ENCODE peak calls at places on chromosomes 11 and 22, in eight cellular contexts. E, N, O, Q, F, X, G and V are unnamed samples.
A peak's percentile ranks its signal among the peaks of the same experiment; 100 is the strongest.

GRCh38 chr11:123451183-123451907 is 21.3 kb downstream of the GRAMD1B start:
- DNase-seq in E (no peak), N (no peak), O (no peak), Q (no peak), F (no peak), X (no peak), G (no peak), V (no peak)

GRCh38 chr22:17570851-17571631 is 7.7 kb downstream of the SLC25A18 start:
- DNase-seq in E (peak; percentile 49), N (no peak), O (no peak), Q (peak; percentile 98), F (no peak), X (no peak), G (no peak), V (no peak)

GRCh38 chr22:47035443-47035881 is 273.0 kb downstream of the TBC1D22A start:
- DNase-seq in E (no peak), N (no peak), O (no peak), Q (no peak), F (no peak), X (no peak), G (no peak), V (no peak)

GRCh38 chr11:73372371-73372993 is 3.7 kb upstream of the RELT start:
- DNase-seq in E (no peak), N (peak; percentile 52), O (peak; percentile 52), Q (no peak), F (no peak), X (no peak), G (no peak), V (no peak)

GRCh38 chr11:74559110-74559933 is 33.1 kb upstream of the POLD3 start:
- DNase-seq in E (no peak), N (no peak), O (peak; percentile 17), Q (no peak), F (no peak), X (no peak), G (no peak), V (no peak)

GRCh38 chr11:34640050-34640971 is 19.4 kb downstream of the EHF start:
- DNase-seq in E (peak; percentile 87), N (no peak), O (no peak), Q (no peak), F (no peak), X (no peak), G (no peak), V (no peak)

GRCh38 chr22:49084203-49084602 is 743.5 kb downstream of the BRD1 start:
- DNase-seq in E (no peak), N (no peak), O (no peak), Q (no peak), F (no peak), X (no peak), G (peak; percentile 87), V (no peak)

GRCh38 chr22:49968831-49969661 is 8.5 kb downstream of the PIM3 start:
- DNase-seq in E (peak; percentile 35), N (no peak), O (no peak), Q (no peak), F (no peak), X (no peak), G (no peak), V (no peak)

GRCh38 chr11:94007426-94007825 is 13.7 kb upstream of the HEPHL1 start:
- DNase-seq in E (no peak), N (no peak), O (no peak), Q (no peak), F (no peak), X (no peak), G (no peak), V (no peak)

GRCh38 chr11:48123249-48123875 is 93.2 kb upstream of the OR4B1 start:
- DNase-seq in E (no peak), N (no peak), O (no peak), Q (no peak), F (no peak), X (no peak), G (no peak), V (no peak)

GRCh38 chr11:910044-910588 is 494 bp downstream of the CHID1 start:
- DNase-seq in E (no peak), N (no peak), O (no peak), Q (no peak), F (no peak), X (no peak), G (no peak), V (no peak)

GRCh38 chr11:12680246-12680939 is 6.2 kb downstream of the TEAD1 start:
- DNase-seq in E (peak; percentile 90), N (peak; percentile 60), O (no peak), Q (peak; percentile 92), F (peak; percentile 82), X (no peak), G (no peak), V (peak; percentile 76)

GRCh38 chr22:41619979-41620645 is 731 bp downstream of the DESI1 start:
- DNase-seq in E (peak; percentile 68), N (peak; percentile 65), O (peak; percentile 7), Q (no peak), F (peak; percentile 5), X (no peak), G (peak; percentile 25), V (no peak)

GRCh38 chr22:46297151-46297819 is 615 bp downstream of the GTSE1 start:
- DNase-seq in E (peak; percentile 47), N (peak; percentile 51), O (peak; percentile 42), Q (peak; percentile 60), F (peak; percentile 3), X (no peak), G (no peak), V (no peak)

GRCh38 chr11:115226556-115226955 is 277.7 kb downstream of the CADM1 start:
- DNase-seq in E (peak; percentile 14), N (no peak), O (peak; percentile 95), Q (no peak), F (peak; percentile 85), X (no peak), G (no peak), V (peak; percentile 66)

GRCh38 chr22:50048836-50049235 is 9.3 kb downstream of the TTLL8 start:
- DNase-seq in E (no peak), N (no peak), O (no peak), Q (no peak), F (no peak), X (no peak), G (no peak), V (no peak)

GRCh38 chr11:65384301-65384889 is 1.9 kb upstream of the SLC25A45 start:
- DNase-seq in E (no peak), N (no peak), O (peak; percentile 66), Q (peak; percentile 79), F (no peak), X (no peak), G (no peak), V (no peak)

GRCh38 chr11:103552086-103552485 is 442.9 kb downstream of the DYNC2H1 start:
- DNase-seq in E (no peak), N (no peak), O (no peak), Q (no peak), F (no peak), X (no peak), G (no peak), V (no peak)

GRCh38 chr11:33945481-33946268 is 53.8 kb upstream of the LMO2 start:
- DNase-seq in E (no peak), N (no peak), O (no peak), Q (no peak), F (no peak), X (no peak), G (no peak), V (no peak)

GRCh38 chr11:129302386-129303101 is 73.1 kb upstream of the BARX2 start:
- DNase-seq in E (no peak), N (no peak), O (peak; percentile 30), Q (no peak), F (no peak), X (no peak), G (no peak), V (no peak)

GRCh38 chr22:49208003-49208402 is 619.7 kb downstream of the BRD1 start:
- DNase-seq in E (no peak), N (no peak), O (no peak), Q (no peak), F (no peak), X (no peak), G (no peak), V (no peak)

GRCh38 chr11:58006940-58007339 is 16.7 kb upstream of the OR9Q1 start:
- DNase-seq in E (no peak), N (no peak), O (peak; percentile 70), Q (peak; percentile 63), F (no peak), X (no peak), G (no peak), V (no peak)

GRCh38 chr22:21829523-21829922 is 37.9 kb downstream of the MAPK1 start:
- DNase-seq in E (no peak), N (no peak), O (no peak), Q (no peak), F (no peak), X (no peak), G (no peak), V (no peak)

GRCh38 chr22:26066534-26066933 is 102.7 kb upstream of the SEZ6L start:
- DNase-seq in E (peak; percentile 17), N (no peak), O (no peak), Q (no peak), F (peak; percentile 83), X (no peak), G (peak; percentile 38), V (peak; percentile 5)

GRCh38 chr22:24563246-24563645 is 7.4 kb downstream of the SNRPD3 start:
- DNase-seq in E (no peak), N (no peak), O (no peak), Q (no peak), F (no peak), X (no peak), G (no peak), V (no peak)

GRCh38 chr22:26837784-26838520 is 180.6 kb downstream of the MIAT start:
- DNase-seq in E (peak; percentile 59), N (no peak), O (no peak), Q (no peak), F (no peak), X (no peak), G (no peak), V (no peak)

GRCh38 chr22:30422481-30423295 is 2.9 kb upstream of the MTFP1 start:
- DNase-seq in E (peak; percentile 88), N (no peak), O (peak; percentile 92), Q (peak; percentile 98), F (peak; percentile 43), X (no peak), G (peak; percentile 26), V (no peak)

GRCh38 chr11:130476200-130476921 is 27.9 kb downstream of the ADAMTS15 start:
- DNase-seq in E (no peak), N (no peak), O (no peak), Q (no peak), F (no peak), X (no peak), G (no peak), V (no peak)

GRCh38 chr11:21710791-21711190 is 482.1 kb upstream of the ANO5 start:
- DNase-seq in E (peak; percentile 20), N (no peak), O (no peak), Q (no peak), F (no peak), X (no peak), G (no peak), V (no peak)

GRCh38 chr22:21587803-21588611 is 20.5 kb downstream of the UBE2L3 start:
- DNase-seq in E (no peak), N (peak; percentile 53), O (no peak), Q (peak; percentile 38), F (no peak), X (no peak), G (no peak), V (no peak)

GRCh38 chr22:45254789-45255261 is 14.1 kb upstream of the KIAA0930 start:
- DNase-seq in E (no peak), N (no peak), O (peak; percentile 37), Q (no peak), F (no peak), X (no peak), G (no peak), V (no peak)

GRCh38 chr11:66743271-66743968 is 14.4 kb upstream of the SPTBN2 start:
- DNase-seq in E (no peak), N (no peak), O (no peak), Q (no peak), F (no peak), X (no peak), G (no peak), V (no peak)